ENCODE peak calls at places on chromosome 17, in six cellular contexts. I, D, F, X, L and G are unnamed samples.

GRCh38 chr17:68396795-68397536 is 60.3 kb downstream of the WIPI1 start:
- DNase-seq in I (no peak), D (no peak), F (no peak), X (no peak), L (no peak), G (no peak)

GRCh38 chr17:48103379-48103715 is 2.1 kb upstream of the CBX1 start:
- DNase-seq in I (no peak), D (no peak), F (no peak), X (no peak), L (no peak), G (no peak)

GRCh38 chr17:28570716-28571254 is 539 bp downstream of the PIGS start:
- DNase-seq in I (peak), D (peak), F (peak), X (peak), L (peak), G (peak)

GRCh38 chr17:68697850-68698313 is 96.7 kb upstream of the FAM20A start:
- DNase-seq in I (no peak), D (no peak), F (no peak), X (no peak), L (no peak), G (no peak)

GRCh38 chr17:17380156-17380925 is 77.2 kb downstream of the NT5M start:
- DNase-seq in I (no peak), D (no peak), F (no peak), X (no peak), L (no peak), G (no peak)

GRCh38 chr17:67574658-67575293 is 143.0 kb upstream of the NOL11 start:
- DNase-seq in I (no peak), D (no peak), F (no peak), X (no peak), L (no peak), G (peak)

GRCh38 chr17:41483991-41484826 is 3.3 kb upstream of the KRT35 start:
- DNase-seq in I (no peak), D (no peak), F (no peak), X (no peak), L (no peak), G (no peak)

GRCh38 chr17:37259030-37259735 is 116.6 kb upstream of the C17orf78 start:
- DNase-seq in I (no peak), D (no peak), F (no peak), X (no peak), L (peak), G (no peak)

GRCh38 chr17:75754378-75755204 is 10.4 kb downstream of the GALK1 start:
- DNase-seq in I (peak), D (no peak), F (no peak), X (no peak), L (no peak), G (no peak)

GRCh38 chr17:56834380-56835258 is 668 bp downstream of the DGKE start:
- DNase-seq in I (no peak), D (peak), F (peak), X (peak), L (no peak), G (peak)

GRCh38 chr17:28043296-28043695 is 819 bp downstream of the NLK start:
- DNase-seq in I (no peak), D (no peak), F (no peak), X (no peak), L (no peak), G (no peak)

GRCh38 chr17:62713096-62713870 is 85.8 kb downstream of the MRC2 start:
- DNase-seq in I (no peak), D (no peak), F (no peak), X (no peak), L (no peak), G (no peak)

GRCh38 chr17:38572665-38573365 is 32.9 kb downstream of the SRCIN1 start:
- DNase-seq in I (peak), D (no peak), F (no peak), X (peak), L (no peak), G (no peak)

GRCh38 chr17:45226620-45227019 is 4.9 kb downstream of the FMNL1 start:
- DNase-seq in I (no peak), D (no peak), F (no peak), X (no peak), L (no peak), G (no peak)

GRCh38 chr17:58066409-58066808 is 16.8 kb upstream of the DYNLL2 start:
- DNase-seq in I (no peak), D (no peak), F (no peak), X (no peak), L (no peak), G (no peak)

GRCh38 chr17:47987240-47987835 is 16.4 kb downstream of the CDK5RAP3 start:
- DNase-seq in I (no peak), D (no peak), F (no peak), X (no peak), L (peak), G (no peak)

GRCh38 chr17:21146362-21147021 is 19.7 kb downstream of the DHRS7B start:
- DNase-seq in I (no peak), D (no peak), F (no peak), X (no peak), L (no peak), G (no peak)

GRCh38 chr17:75077072-75077489 is 10.7 kb upstream of the SLC16A5 start:
- DNase-seq in I (peak), D (no peak), F (no peak), X (no peak), L (no peak), G (no peak)

GRCh38 chr17:181213-182163 is at the start of gene DOC2B:
- DNase-seq in I (peak), D (no peak), F (peak), X (no peak), L (no peak), G (no peak)

GRCh38 chr17:65444049-65444448 is 117.4 kb downstream of the AXIN2 start:
- DNase-seq in I (no peak), D (no peak), F (no peak), X (no peak), L (no peak), G (no peak)

GRCh38 chr17:74450231-74450630 is 16.2 kb upstream of the CD300A start:
- DNase-seq in I (no peak), D (no peak), F (no peak), X (no peak), L (no peak), G (no peak)

GRCh38 chr17:74354123-74354522 is 7.5 kb downstream of the BTBD17 start:
- DNase-seq in I (peak), D (peak), F (peak), X (no peak), L (no peak), G (peak)

GRCh38 chr17:76686538-76687277 is 24.1 kb downstream of the MXRA7 start:
- DNase-seq in I (no peak), D (no peak), F (no peak), X (no peak), L (no peak), G (no peak)

GRCh38 chr17:73998246-73999220 is 204.9 kb upstream of the RPL38 start:
- DNase-seq in I (peak), D (peak), F (peak), X (peak), L (peak), G (peak)

GRCh38 chr17:40862985-40863733 is 3.9 kb downstream of the KRT12 start:
- DNase-seq in I (no peak), D (no peak), F (peak), X (no peak), L (no peak), G (peak)